ENCODE peak calls at places on chromosomes 4 and X, in four cellular contexts. A, M, E and O are unnamed samples.

GRCh38 chrX:135295944-135296305 is 13.4 kb upstream of the ETDC start:
- DNase-seq in A (no peak), M (no peak), E (no peak), O (no peak)

GRCh38 chr4:4647041-4647440 is 105.2 kb upstream of the STX18 start:
- DNase-seq in A (no peak), M (no peak), E (no peak), O (no peak)

GRCh38 chr4:110196871-110197420 is 1.5 kb downstream of the ELOVL6 start:
- DNase-seq in A (no peak), M (no peak), E (peak; percentile 74), O (peak; percentile 11)

GRCh38 chr4:108270466-108271450 is 102.0 kb upstream of the LEF1 start:
- DNase-seq in A (no peak), M (no peak), E (no peak), O (peak; percentile 17)

GRCh38 chr4:75633846-75634245 is 3.5 kb upstream of the CDKL2 start:
- DNase-seq in A (no peak), M (no peak), E (no peak), O (peak; percentile 59)

GRCh38 chrX:372856-373640 is 13.7 kb downstream of the PPP2R3B start:
- DNase-seq in A (no peak), M (no peak), E (no peak), O (no peak)

GRCh38 chr4:74969507-74970474 is 36.9 kb downstream of the PARM1 start:
- DNase-seq in A (no peak), M (no peak), E (no peak), O (no peak)

GRCh38 chr4:82652062-82652461 is 90.3 kb upstream of the TMEM150C start:
- DNase-seq in A (no peak), M (no peak), E (no peak), O (no peak)

GRCh38 chr4:181819951-181820350 is 423.3 kb upstream of the TENM3 start:
- DNase-seq in A (no peak), M (no peak), E (peak; percentile 63), O (no peak)

GRCh38 chr4:138259801-138260200 is 17.7 kb upstream of the SLC7A11 start:
- DNase-seq in A (no peak), M (no peak), E (no peak), O (peak; percentile 23)

GRCh38 chr4:2340272-2341061 is 78.0 kb downstream of the ZFYVE28 start:
- DNase-seq in A (no peak), M (no peak), E (no peak), O (no peak)

GRCh38 chr4:123741906-123742305 is 345.3 kb downstream of the SPRY1 start:
- DNase-seq in A (no peak), M (no peak), E (no peak), O (no peak)

GRCh38 chrX:128622296-128622695 is 570.1 kb upstream of the ACTRT1 start:
- DNase-seq in A (no peak), M (no peak), E (no peak), O (no peak)

GRCh38 chr4:113692809-113693411 is 68.6 kb downstream of the CAMK2D start:
- DNase-seq in A (no peak), M (no peak), E (no peak), O (no peak)

GRCh38 chr4:14513471-14513870 is 488.8 kb upstream of the CPEB2 start:
- DNase-seq in A (no peak), M (no peak), E (no peak), O (no peak)

GRCh38 chr4:82614868-82615449 is 53.2 kb upstream of the TMEM150C start:
- DNase-seq in A (no peak), M (no peak), E (no peak), O (no peak)